ENCODE peak calls at places on chromosome 12, in five cellular contexts. U is type B pancreatic cell, A is AG10803, W is uterus, E is progenitor cell of endocrine pancreas. J is an unnamed sample.

GRCh38 chr12:109740694-109741245 is 27.1 kb downstream of the FAM222A start:
- DNase-seq in U (no peak), A (no peak), W (peak; percentile 1), E (no peak), J (no peak)

GRCh38 chr12:1083086-1083887 is 92.3 kb downstream of the ERC1 start:
- DNase-seq in U (no peak), A (no peak), W (no peak), E (no peak), J (no peak)

GRCh38 chr12:103834897-103835390 is 6.1 kb downstream of the NT5DC3 start:
- DNase-seq in U (no peak), A (no peak), W (no peak), E (no peak), J (no peak)

GRCh38 chr12:63133981-63134380 is 17.0 kb downstream of the AVPR1A start:
- DNase-seq in U (no peak), A (no peak), W (no peak), E (no peak), J (no peak)

GRCh38 chr12:88113871-88114270 is 28.0 kb downstream of the CEP290 start:
- DNase-seq in U (no peak), A (peak; percentile 15), W (no peak), E (no peak), J (no peak)

GRCh38 chr12:59742831-59743230 is 147.0 kb downstream of the SLC16A7 start:
- DNase-seq in U (no peak), A (peak; percentile 69), W (no peak), E (no peak), J (no peak)

GRCh38 chr12:107165581-107165980 is 72.2 kb upstream of the CRY1 start:
- DNase-seq in U (no peak), A (no peak), W (no peak), E (no peak), J (no peak)

GRCh38 chr12:89824822-89825221 is 116.2 kb upstream of the ATP2B1 start:
- DNase-seq in U (no peak), A (no peak), W (no peak), E (no peak), J (no peak)

GRCh38 chr12:127235771-127236170 is 1031.2 kb upstream of the TMEM132C start:
- DNase-seq in U (no peak), A (no peak), W (no peak), E (no peak), J (no peak)

GRCh38 chr12:55727643-55728184 is 1.1 kb downstream of the CD63 start:
- DNase-seq in U (no peak), A (no peak), W (peak; percentile 81), E (no peak), J (no peak)

GRCh38 chr12:1914116-1914911 is 4.1 kb downstream of the CACNA2D4 start:
- DNase-seq in U (peak; percentile 44), A (no peak), W (no peak), E (peak; percentile 9), J (no peak)

GRCh38 chr12:14810953-14811483 is 3.0 kb downstream of the SMCO3 start:
- DNase-seq in U (no peak), A (no peak), W (no peak), E (no peak), J (peak; percentile 55)

GRCh38 chr12:122048156-122048555 is 26.5 kb downstream of the BCL7A start:
- DNase-seq in U (no peak), A (no peak), W (no peak), E (no peak), J (no peak)

GRCh38 chr12:63294327-63294632 is 143.3 kb upstream of the AVPR1A start:
- DNase-seq in U (no peak), A (peak; percentile 57), W (no peak), E (no peak), J (peak; percentile 80)

DNA sequence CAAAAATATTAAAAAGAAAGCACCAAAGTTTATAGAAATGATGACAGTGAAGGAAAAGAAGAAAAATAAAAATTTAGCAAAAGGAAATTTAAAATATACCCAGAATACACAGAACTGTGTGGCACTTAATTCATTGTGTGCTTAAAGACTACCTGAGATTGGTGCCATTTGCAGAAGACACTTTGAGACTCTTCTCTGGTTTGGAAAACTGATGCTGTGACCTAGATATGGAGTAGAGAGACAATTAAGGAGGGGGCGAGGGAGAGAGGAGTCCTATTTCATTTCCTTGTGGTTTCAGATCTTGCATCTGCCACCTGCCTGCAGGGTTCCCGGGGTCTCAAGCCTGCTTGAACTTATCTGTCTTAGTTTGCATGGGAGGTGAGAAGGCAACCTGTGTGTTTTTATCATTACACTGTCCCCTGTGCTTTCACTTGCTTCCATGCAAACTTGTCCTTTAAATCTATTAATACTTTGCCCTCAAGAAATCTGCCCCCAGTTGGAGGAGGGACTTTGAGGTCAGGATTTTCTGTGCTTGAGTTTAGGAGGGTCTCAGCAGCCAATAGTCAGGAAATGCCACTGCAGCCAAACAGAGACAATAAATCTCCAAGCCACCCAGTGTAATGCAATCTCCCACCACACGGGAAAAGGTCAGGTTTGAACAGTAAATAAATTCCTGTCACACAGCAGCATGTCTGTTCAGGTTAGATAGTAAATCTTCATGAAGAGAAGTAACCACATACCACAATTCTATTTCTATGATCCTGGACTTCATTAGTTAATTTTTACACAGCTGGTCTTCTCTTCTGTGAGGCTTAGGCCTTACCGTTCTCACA is 119.4 kb downstream of the CAND1 start:
- DNase-seq in U (no peak), A (no peak), W (no peak), E (no peak), J (peak; percentile 15)
- TF ChIP-seq CTCF in U (peak; percentile 72), A (no peak), W (no peak), E (peak; percentile 52), J (peak; percentile 33)

GRCh38 chr12:34210183-34210582 is 187.9 kb downstream of the ALG10 start:
- DNase-seq in U (no peak), A (no peak), W (no peak), E (no peak), J (no peak)
- TF ChIP-seq CTCF in U (no peak), A (no peak), W (no peak), E (no peak), J (no peak)

GRCh38 chr12:113994051-113994450 is 27.9 kb upstream of the RBM19 start:
- DNase-seq in U (no peak), A (no peak), W (no peak), E (no peak), J (no peak)

GRCh38 chr12:114000861-114001260 is 34.7 kb upstream of the RBM19 start:
- DNase-seq in U (no peak), A (no peak), W (no peak), E (no peak), J (no peak)

GRCh38 chr12:113997365-113997764 is 31.2 kb upstream of the RBM19 start:
- DNase-seq in U (no peak), A (no peak), W (no peak), E (no peak), J (no peak)

GRCh38 chr12:113991224-113992044 is 25.3 kb upstream of the RBM19 start:
- DNase-seq in U (no peak), A (no peak), W (no peak), E (no peak), J (no peak)

GRCh38 chr12:113996026-113996425 is 29.9 kb upstream of the RBM19 start:
- DNase-seq in U (no peak), A (no peak), W (no peak), E (no peak), J (no peak)
- TF ChIP-seq CTCF in U (no peak), A (peak; percentile 17), W (no peak), E (no peak), J (no peak)

DNA sequence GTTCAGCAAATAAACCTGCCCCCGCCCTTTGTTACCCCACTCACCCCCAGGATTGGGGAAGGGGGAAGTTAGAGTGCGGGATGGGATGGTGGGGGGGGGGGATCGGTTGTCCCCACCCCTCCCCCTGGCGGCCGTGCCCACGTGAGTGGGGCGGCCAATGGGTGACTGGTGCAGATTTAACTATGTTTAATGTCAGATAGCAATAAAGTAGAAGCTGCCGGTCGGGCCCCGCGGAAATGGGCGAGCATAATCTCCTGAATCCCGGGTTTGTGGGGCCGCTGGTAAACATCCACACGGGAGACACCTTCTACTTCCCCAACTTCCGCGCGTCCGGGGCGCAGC is at the start of gene HOXC12:
- DNase-seq in U (no peak), A (no peak), W (no peak), E (no peak), J (no peak)
- TF ChIP-seq CTCF in U (no peak), A (no peak), W (no peak), E (no peak), J (no peak)

GRCh38 chr12:49744363-49744885 is 3.1 kb downstream of the TMBIM6 start:
- DNase-seq in U (no peak), A (no peak), W (no peak), E (no peak), J (no peak)

GRCh38 chr12:49748306-49748705 is 6.9 kb downstream of the TMBIM6 start:
- DNase-seq in U (no peak), A (peak; percentile 40), W (no peak), E (no peak), J (peak; percentile 20)

GRCh38 chr12:49750994-49751393 is 9.6 kb downstream of the TMBIM6 start:
- DNase-seq in U (no peak), A (no peak), W (no peak), E (no peak), J (no peak)

GRCh38 chr12:49748800-49749199 is 7.4 kb downstream of the TMBIM6 start:
- DNase-seq in U (no peak), A (no peak), W (no peak), E (no peak), J (no peak)

DNA sequence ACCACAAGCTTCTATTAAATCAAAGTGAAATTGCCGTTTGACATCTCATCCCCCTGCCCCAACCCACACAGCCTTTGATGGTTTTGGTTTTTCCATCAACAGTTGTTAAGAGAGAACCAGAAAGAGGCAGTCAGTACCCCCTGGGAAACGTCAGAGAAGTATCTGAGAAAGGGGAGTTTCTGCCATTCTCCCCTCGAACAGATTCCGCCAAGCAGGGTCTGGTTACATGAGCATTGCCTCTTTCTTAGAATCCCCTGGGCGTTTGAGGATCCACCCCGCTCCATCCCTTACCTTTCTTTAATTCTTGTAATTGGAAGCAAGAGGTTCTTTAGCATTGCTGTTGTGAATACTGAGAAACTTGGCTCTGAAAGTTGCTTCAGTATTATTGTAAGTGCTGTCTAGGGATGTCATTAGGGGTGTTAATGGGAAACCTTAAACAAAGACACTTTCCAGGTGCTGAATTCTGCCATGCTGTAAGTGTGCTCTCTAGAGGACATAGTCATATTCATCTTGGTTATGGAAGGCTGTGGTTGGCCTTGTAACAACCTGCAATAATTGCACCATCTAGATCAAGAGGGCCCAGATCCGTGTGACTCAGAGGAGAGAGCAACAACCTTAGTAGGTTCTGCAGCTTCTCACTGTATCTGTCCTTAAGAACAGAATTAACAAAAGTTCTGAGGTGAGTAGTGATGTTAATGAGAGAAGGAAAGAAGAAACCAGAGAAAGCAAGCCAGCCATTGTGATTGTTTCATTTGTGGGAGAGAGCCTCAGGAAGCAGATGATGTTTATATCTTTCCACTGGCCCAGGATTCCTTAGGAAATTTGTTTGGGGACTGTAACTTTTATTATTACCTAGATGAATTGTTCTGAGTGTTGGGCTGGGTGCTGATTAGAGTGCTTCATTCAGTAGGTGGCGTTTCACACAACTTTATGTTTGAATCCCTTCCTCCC is 8.9 kb downstream of the TMBIM6 start:
- DNase-seq in U (no peak), A (peak; percentile 86), W (no peak), E (no peak), J (peak; percentile 94)
- TF ChIP-seq CTCF in U (no peak), A (peak; percentile 6), W (no peak), E (no peak), J (peak; percentile 35)

GRCh38 chr12:96698521-96698920 is 208.5 kb upstream of the NEDD1 start:
- DNase-seq in U (no peak), A (peak; percentile 4), W (no peak), E (no peak), J (no peak)
- TF ChIP-seq CTCF in U (peak; percentile 43), A (peak; percentile 39), W (no peak), E (no peak), J (peak; percentile 19)